ENCODE peak calls at places on chromosomes 11 and 22, in six cellular contexts. One of them, this sample, is unnamed.

GRCh38 chr22:23147632-23148387 is 2.5 kb downstream of the RAB36 start:
- DNase-seq in GM23248: peak
- DNase-seq in substantia nigra: no peak
- DNase-seq in CD8-positive, alpha-beta T cell: no peak
- DNase-seq in thoracic aorta: no peak
- DNase-seq in IMR-90: peak
- DNase-seq in this sample: no peak

GRCh38 chr11:125129316-125129990 is 18.0 kb upstream of the TMEM218 start:
- DNase-seq in substantia nigra: no peak
- DNase-seq in GM23248: no peak
- DNase-seq in thoracic aorta: no peak
- DNase-seq in IMR-90: no peak
- DNase-seq in CD8-positive, alpha-beta T cell: no peak
- DNase-seq in this sample: no peak

GRCh38 chr22:37749831-37750595 is 53.2 kb downstream of the TRIOBP start:
- DNase-seq in GM23248: peak
- DNase-seq in thoracic aorta: no peak
- DNase-seq in IMR-90: peak
- DNase-seq in substantia nigra: no peak
- DNase-seq in CD8-positive, alpha-beta T cell: no peak
- DNase-seq in this sample: no peak

GRCh38 chr22:35409783-35410662 is 10.1 kb downstream of the MCM5 start:
- DNase-seq in CD8-positive, alpha-beta T cell: no peak
- DNase-seq in IMR-90: no peak
- DNase-seq in thoracic aorta: no peak
- DNase-seq in GM23248: no peak
- DNase-seq in substantia nigra: no peak
- DNase-seq in this sample: peak

GRCh38 chr22:49659281-49659923 is 168.3 kb downstream of the BRD1 start:
- DNase-seq in substantia nigra: no peak
- DNase-seq in IMR-90: no peak
- DNase-seq in GM23248: no peak
- DNase-seq in CD8-positive, alpha-beta T cell: no peak
- DNase-seq in thoracic aorta: no peak
- DNase-seq in this sample: no peak

GRCh38 chr11:45920531-45921477 is 1.7 kb upstream of the LARGE2 start:
- DNase-seq in GM23248: no peak
- DNase-seq in substantia nigra: no peak
- DNase-seq in IMR-90: no peak
- DNase-seq in CD8-positive, alpha-beta T cell: no peak
- DNase-seq in thoracic aorta: no peak
- DNase-seq in this sample: no peak

GRCh38 chr11:129292092-129292491 is 83.6 kb upstream of the BARX2 start:
- DNase-seq in thoracic aorta: no peak
- DNase-seq in IMR-90: no peak
- DNase-seq in substantia nigra: no peak
- DNase-seq in GM23248: no peak
- DNase-seq in CD8-positive, alpha-beta T cell: no peak
- DNase-seq in this sample: no peak

GRCh38 chr11:119295178-119295577 is 21.8 kb downstream of the MCAM start:
- DNase-seq in substantia nigra: no peak
- DNase-seq in thoracic aorta: no peak
- DNase-seq in CD8-positive, alpha-beta T cell: no peak
- DNase-seq in IMR-90: no peak
- DNase-seq in GM23248: peak
- DNase-seq in this sample: no peak

GRCh38 chr11:113675565-113675964 is 30.5 kb downstream of the TMPRSS5 start:
- DNase-seq in GM23248: peak
- DNase-seq in CD8-positive, alpha-beta T cell: no peak
- DNase-seq in thoracic aorta: no peak
- DNase-seq in IMR-90: no peak
- DNase-seq in substantia nigra: no peak
- DNase-seq in this sample: no peak

GRCh38 chr22:26901228-26901816 is 243.9 kb downstream of the MIAT start:
- DNase-seq in thoracic aorta: no peak
- DNase-seq in GM23248: no peak
- DNase-seq in CD8-positive, alpha-beta T cell: no peak
- DNase-seq in IMR-90: no peak
- DNase-seq in substantia nigra: no peak
- DNase-seq in this sample: no peak

GRCh38 chr22:50703726-50704509 is 31.3 kb downstream of the SHANK3 start:
- DNase-seq in thoracic aorta: no peak
- DNase-seq in CD8-positive, alpha-beta T cell: no peak
- DNase-seq in IMR-90: no peak
- DNase-seq in substantia nigra: no peak
- DNase-seq in GM23248: no peak
- DNase-seq in this sample: no peak

GRCh38 chr11:106398396-106399074 is 321.1 kb downstream of the AASDHPPT start:
- DNase-seq in GM23248: peak
- DNase-seq in CD8-positive, alpha-beta T cell: no peak
- DNase-seq in substantia nigra: no peak
- DNase-seq in IMR-90: peak
- DNase-seq in thoracic aorta: no peak
- DNase-seq in this sample: no peak

GRCh38 chr11:22666700-22667439 is 459 bp downstream of the GAS2 start:
- DNase-seq in CD8-positive, alpha-beta T cell: no peak
- DNase-seq in GM23248: peak
- DNase-seq in IMR-90: no peak
- DNase-seq in substantia nigra: peak
- DNase-seq in thoracic aorta: no peak
- DNase-seq in this sample: no peak

GRCh38 chr11:1751999-1752906 is 1.9 kb upstream of the IFITM10 start:
- DNase-seq in CD8-positive, alpha-beta T cell: no peak
- DNase-seq in IMR-90: no peak
- DNase-seq in GM23248: no peak
- DNase-seq in substantia nigra: no peak
- DNase-seq in thoracic aorta: no peak
- DNase-seq in this sample: no peak

GRCh38 chr22:47386812-47387510 is 624.5 kb downstream of the TBC1D22A start:
- DNase-seq in GM23248: no peak
- DNase-seq in IMR-90: no peak
- DNase-seq in CD8-positive, alpha-beta T cell: no peak
- DNase-seq in thoracic aorta: no peak
- DNase-seq in substantia nigra: no peak
- DNase-seq in this sample: no peak

GRCh38 chr11:68040121-68040956 is 1.5 kb downstream of the TCIRG1 start:
- DNase-seq in substantia nigra: no peak
- DNase-seq in GM23248: peak
- DNase-seq in thoracic aorta: no peak
- DNase-seq in IMR-90: peak
- DNase-seq in CD8-positive, alpha-beta T cell: no peak
- DNase-seq in this sample: peak

GRCh38 chr11:64164392-64165312 is 1.3 kb downstream of the MACROD1 start:
- DNase-seq in substantia nigra: no peak
- DNase-seq in GM23248: peak
- DNase-seq in IMR-90: no peak
- DNase-seq in thoracic aorta: no peak
- DNase-seq in CD8-positive, alpha-beta T cell: no peak
- DNase-seq in this sample: peak

GRCh38 chr11:79926707-79927106 is 485.9 kb upstream of the TENM4 start:
- DNase-seq in substantia nigra: no peak
- DNase-seq in CD8-positive, alpha-beta T cell: no peak
- DNase-seq in GM23248: no peak
- DNase-seq in thoracic aorta: no peak
- DNase-seq in IMR-90: no peak
- DNase-seq in this sample: no peak

GRCh38 chr11:76685237-76685636 is 14.7 kb upstream of the LRRC32 start:
- DNase-seq in thoracic aorta: no peak
- DNase-seq in GM23248: no peak
- DNase-seq in IMR-90: no peak
- DNase-seq in substantia nigra: no peak
- DNase-seq in CD8-positive, alpha-beta T cell: no peak
- DNase-seq in this sample: no peak

GRCh38 chr11:109037856-109038780 is 373.2 kb downstream of the DDX10 start:
- DNase-seq in thoracic aorta: no peak
- DNase-seq in substantia nigra: no peak
- DNase-seq in GM23248: peak
- DNase-seq in CD8-positive, alpha-beta T cell: no peak
- DNase-seq in IMR-90: peak
- DNase-seq in this sample: no peak

GRCh38 chr22:38108561-38109319 is 1.7 kb downstream of the BAIAP2L2 start:
- DNase-seq in thoracic aorta: no peak
- DNase-seq in CD8-positive, alpha-beta T cell: no peak
- DNase-seq in GM23248: no peak
- DNase-seq in substantia nigra: no peak
- DNase-seq in IMR-90: no peak
- DNase-seq in this sample: no peak

GRCh38 chr11:66336234-66337102 is at the start of gene RIN1:
- DNase-seq in GM23248: peak
- DNase-seq in IMR-90: peak
- DNase-seq in substantia nigra: no peak
- DNase-seq in CD8-positive, alpha-beta T cell: no peak
- DNase-seq in thoracic aorta: no peak
- DNase-seq in this sample: peak

GRCh38 chr11:73141309-73142127 is 600 bp downstream of the FCHSD2 start:
- DNase-seq in thoracic aorta: no peak
- DNase-seq in CD8-positive, alpha-beta T cell: peak
- DNase-seq in substantia nigra: peak
- DNase-seq in GM23248: peak
- DNase-seq in IMR-90: peak
- DNase-seq in this sample: peak

GRCh38 chr22:27480487-27480886 is 321.1 kb downstream of the MN1 start:
- DNase-seq in GM23248: no peak
- DNase-seq in substantia nigra: peak
- DNase-seq in thoracic aorta: no peak
- DNase-seq in CD8-positive, alpha-beta T cell: no peak
- DNase-seq in IMR-90: no peak
- DNase-seq in this sample: no peak

GRCh38 chr22:41431656-41432055 is 14.9 kb downstream of the TOB2 start:
- DNase-seq in IMR-90: no peak
- DNase-seq in CD8-positive, alpha-beta T cell: no peak
- DNase-seq in thoracic aorta: no peak
- DNase-seq in substantia nigra: no peak
- DNase-seq in GM23248: no peak
- DNase-seq in this sample: no peak
- H3K27ac ChIP-seq in IMR-90: no peak
- H3K27ac ChIP-seq in CD8-positive, alpha-beta T cell: no peak
- H3K27ac ChIP-seq in thoracic aorta: no peak
- H3K27ac ChIP-seq in substantia nigra: peak
- H3K27ac ChIP-seq in GM23248: no peak
- H3K27ac ChIP-seq in this sample: no peak

DNA sequence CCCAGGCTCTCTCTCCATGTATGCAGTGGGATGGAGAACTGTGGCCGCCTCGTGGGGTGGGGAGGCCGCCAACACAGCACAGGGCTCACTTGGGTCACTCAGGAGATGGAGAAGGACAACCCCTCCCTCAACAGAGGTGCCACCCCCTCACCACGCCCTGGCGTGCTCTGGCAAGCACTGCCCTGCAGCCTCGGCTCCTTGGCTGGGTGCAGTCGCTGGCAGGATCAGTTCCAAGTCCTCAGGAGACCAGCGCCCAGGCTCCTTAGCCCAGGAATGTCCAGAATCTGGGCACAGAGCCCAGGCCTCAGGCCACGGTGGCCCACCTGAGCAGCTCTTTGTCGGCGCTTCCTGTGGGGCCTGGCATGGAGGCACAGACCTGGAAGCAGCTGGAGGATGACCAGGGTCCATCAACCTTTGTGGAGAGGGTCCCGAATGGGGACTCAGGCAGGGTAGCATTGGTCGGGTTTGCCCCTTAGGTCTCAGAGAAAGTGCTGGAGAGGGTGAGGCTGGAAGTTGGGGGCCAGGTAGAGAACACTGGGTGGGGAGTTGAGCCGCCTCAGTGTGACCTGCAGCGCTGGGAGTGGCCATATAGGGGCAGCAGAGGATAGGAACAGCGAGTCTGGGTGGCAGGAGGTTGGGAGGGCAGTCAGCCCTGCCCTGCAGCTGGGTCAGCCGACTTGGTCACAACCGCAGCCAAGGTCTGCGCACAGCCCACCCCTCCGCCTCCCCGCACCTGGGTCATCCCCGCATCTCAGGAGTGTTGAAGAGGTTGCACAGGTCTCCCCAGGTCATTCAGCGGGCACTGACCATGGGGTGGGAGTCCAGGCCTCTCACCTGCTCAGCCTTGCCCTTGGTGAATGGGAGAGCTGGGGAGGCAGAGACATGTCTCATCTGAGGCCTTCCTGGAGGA is 8.2 kb downstream of the SUSD2 start:
- DNase-seq in substantia nigra: peak
- DNase-seq in thoracic aorta: no peak
- DNase-seq in CD8-positive, alpha-beta T cell: no peak
- DNase-seq in IMR-90: peak
- DNase-seq in GM23248: peak
- DNase-seq in this sample: peak
- H3K27ac ChIP-seq in substantia nigra: no peak
- H3K27ac ChIP-seq in thoracic aorta: no peak
- H3K27ac ChIP-seq in CD8-positive, alpha-beta T cell: no peak
- H3K27ac ChIP-seq in IMR-90: peak
- H3K27ac ChIP-seq in GM23248: no peak
- H3K27ac ChIP-seq in this sample: no peak

GRCh38 chr11:94705419-94705818 is 62.7 kb upstream of the AMOTL1 start:
- DNase-seq in GM23248: no peak
- DNase-seq in CD8-positive, alpha-beta T cell: no peak
- DNase-seq in substantia nigra: no peak
- DNase-seq in IMR-90: no peak
- DNase-seq in thoracic aorta: no peak
- DNase-seq in this sample: no peak
- H3K27ac ChIP-seq in GM23248: peak
- H3K27ac ChIP-seq in CD8-positive, alpha-beta T cell: no peak
- H3K27ac ChIP-seq in substantia nigra: no peak
- H3K27ac ChIP-seq in IMR-90: no peak
- H3K27ac ChIP-seq in thoracic aorta: no peak
- H3K27ac ChIP-seq in this sample: no peak

GRCh38 chr22:44942056-44942455 is 67.7 kb downstream of the PHF21B start:
- DNase-seq in IMR-90: no peak
- DNase-seq in CD8-positive, alpha-beta T cell: no peak
- DNase-seq in thoracic aorta: no peak
- DNase-seq in GM23248: no peak
- DNase-seq in substantia nigra: no peak
- DNase-seq in this sample: no peak
- H3K27ac ChIP-seq in IMR-90: no peak
- H3K27ac ChIP-seq in CD8-positive, alpha-beta T cell: no peak
- H3K27ac ChIP-seq in thoracic aorta: no peak
- H3K27ac ChIP-seq in GM23248: no peak
- H3K27ac ChIP-seq in substantia nigra: no peak
- H3K27ac ChIP-seq in this sample: no peak